ENCODE peak calls at places on chromosomes 6 and 20, in seven cellular contexts. F is fibroblast of the aortic adventitia, S is WERI-Rb-1, U is HCT116, X is H1, L is cardiac muscle cell, D is pancreas. A is an unnamed sample.

GRCh38 chr6:117165921-117166499 is 99.3 kb upstream of the VGLL2 start:
- DNase-seq in F (no peak), X (no peak), U (no peak), L (no peak), S (no peak), D (no peak), A (no peak)

GRCh38 chr6:141252828-141253608 is 879.7 kb upstream of the GJE1 start:
- DNase-seq in F (peak; percentile 35), U (no peak), X (no peak), L (no peak), D (no peak), S (no peak), A (no peak)

GRCh38 chr20:7866279-7866678 is 74.0 kb downstream of the HAO1 start:
- DNase-seq in L (no peak), S (no peak), D (peak; percentile 8), X (no peak), F (no peak), U (no peak), A (no peak)

GRCh38 chr6:131524695-131525336 is 48.2 kb upstream of the ARG1 start:
- DNase-seq in U (no peak), S (no peak), D (no peak), X (no peak), F (no peak), L (no peak), A (no peak)

GRCh38 chr6:74410630-74411029 is 714.6 kb downstream of the CD109 start:
- DNase-seq in S (no peak), D (no peak), L (no peak), F (no peak), U (no peak), X (no peak), A (no peak)

GRCh38 chr20:47392015-47392720 is 35.7 kb upstream of the ZMYND8 start:
- DNase-seq in F (peak; percentile 97), S (no peak), D (no peak), L (no peak), X (no peak), U (peak; percentile 81), A (peak; percentile 79)

GRCh38 chr20:1619861-1620444 is at the start of gene SIRPB1:
- DNase-seq in D (no peak), U (no peak), F (no peak), S (no peak), L (no peak), X (no peak), A (no peak)

GRCh38 chr6:52620906-52621190 is 44.0 kb upstream of the TRAM2 start:
- DNase-seq in U (no peak), L (no peak), D (no peak), X (no peak), F (peak; percentile 28), S (no peak), A (no peak)

GRCh38 chr20:51587145-51587544 is 44.6 kb upstream of the NFATC2 start:
- DNase-seq in F (no peak), D (no peak), S (no peak), L (no peak), X (no peak), U (no peak), A (no peak)

GRCh38 chr6:692858-693736 is at the start of gene EXOC2:
- DNase-seq in U (peak; percentile 47), D (peak; percentile 82), F (peak; percentile 73), L (peak; percentile 93), X (peak; percentile 92), S (peak; percentile 95), A (peak; percentile 88)

GRCh38 chr6:149457316-149457884 is 27.4 kb downstream of the ZC3H12D start:
- DNase-seq in S (no peak), L (no peak), D (no peak), X (no peak), U (no peak), F (no peak), A (no peak)

GRCh38 chr6:113486172-113486571 is 371.0 kb upstream of the MARCKS start:
- DNase-seq in S (no peak), X (no peak), D (no peak), U (no peak), F (no peak), L (no peak), A (no peak)

GRCh38 chr20:55160022-55160421 is 684.6 kb downstream of the DOK5 start:
- DNase-seq in X (no peak), D (no peak), U (no peak), F (no peak), S (no peak), L (no peak), A (no peak)

GRCh38 chr6:108838101-108838717 is 10.0 kb upstream of the ARMC2 start:
- DNase-seq in L (peak; percentile 48), F (peak; percentile 29), U (no peak), S (peak; percentile 65), X (peak; percentile 83), D (no peak), A (peak; percentile 25)

GRCh38 chr6:170260686-170261085 is 30.2 kb downstream of the DLL1 start:
- DNase-seq in X (no peak), S (no peak), U (peak; percentile 21), L (no peak), D (peak; percentile 68), F (no peak), A (no peak)

GRCh38 chr6:163001341-163001740 is 273.6 kb downstream of the PACRG start:
- DNase-seq in S (no peak), D (no peak), F (no peak), U (no peak), X (no peak), L (no peak), A (no peak)

GRCh38 chr6:111623046-111623718 is 17.5 kb upstream of the TRAF3IP2 start:
- DNase-seq in L (no peak), U (no peak), D (no peak), X (no peak), S (no peak), F (no peak), A (peak; percentile 30)

GRCh38 chr6:100538086-100538485 is 73.4 kb upstream of the SIM1 start:
- DNase-seq in F (no peak), X (no peak), D (no peak), S (no peak), L (no peak), U (no peak), A (no peak)

GRCh38 chr6:126033696-126034095 is 47.4 kb downstream of the TRMT11 start:
- DNase-seq in U (no peak), D (no peak), S (peak; percentile 14), X (no peak), L (peak; percentile 82), F (peak; percentile 97), A (peak; percentile 52)

GRCh38 chr20:38674178-38675133 is 49.8 kb upstream of the SLC32A1 start:
- DNase-seq in S (peak; percentile 39), X (peak; percentile 91), D (peak; percentile 9), L (peak; percentile 87), F (peak; percentile 36), U (no peak), A (peak; percentile 91)

GRCh38 chr6:87718662-87719433 is 16.8 kb upstream of the AKIRIN2 start:
- DNase-seq in X (peak; percentile 26), D (no peak), U (no peak), L (no peak), S (no peak), F (peak; percentile 41), A (no peak)

GRCh38 chr6:33737267-33738026 is 9.3 kb downstream of the IP6K3 start:
- DNase-seq in S (no peak), F (no peak), D (peak; percentile 28), U (no peak), X (no peak), L (no peak), A (no peak)

GRCh38 chr20:44470327-44470726 is 5.3 kb upstream of the TTPAL start:
- DNase-seq in S (no peak), D (peak; percentile 62), L (no peak), F (no peak), X (no peak), U (no peak), A (no peak)

GRCh38 chr6:11791354-11792107 is 12.9 kb upstream of the ADTRP start:
- DNase-seq in U (no peak), X (no peak), F (no peak), L (no peak), D (no peak), S (no peak), A (no peak)

GRCh38 chr6:106082735-106083398 is 3.3 kb upstream of the PRDM1 start:
- DNase-seq in U (no peak), D (no peak), F (peak; percentile 72), S (no peak), L (no peak), X (no peak), A (no peak)

GRCh38 chr20:60976139-60976538 is 275.9 kb upstream of the CDH4 start:
- DNase-seq in L (no peak), X (no peak), S (no peak), F (no peak), D (no peak), U (no peak), A (no peak)

GRCh38 chr6:158517581-158517980 is 42.3 kb upstream of the TMEM181 start:
- DNase-seq in X (no peak), U (no peak), L (no peak), F (no peak), D (no peak), S (no peak), A (no peak)
- H3K4me3 ChIP-seq in X (peak overlapping the region; percentile 37), U (no peak overlapping the region), L (no peak overlapping the region), F (no peak overlapping the region), D (no peak overlapping the region), S (no peak overlapping the region), A (no peak overlapping the region)

GRCh38 chr6:46490425-46491200 is 636 bp downstream of the RCAN2 start:
- DNase-seq in D (peak; percentile 21), F (no peak), U (no peak), S (peak; percentile 80), L (peak; percentile 84), X (peak; percentile 82), A (peak; percentile 32)
- TF ChIP-seq CTCF in D (no peak), F (peak; percentile 21), U (no peak), S (peak; percentile 81), L (peak; percentile 14), X (peak; percentile 47), A (peak; percentile 45)

GRCh38 chr20:6123650-6124014 is 802 bp upstream of the FERMT1 start:
- DNase-seq in S (no peak), L (no peak), X (no peak), D (no peak), U (no peak), F (no peak), A (no peak)

GRCh38 chr20:6122873-6123649 is at the start of gene FERMT1:
- DNase-seq in L (peak; percentile 79), U (peak; percentile 78), F (peak; percentile 66), D (peak; percentile 49), X (peak; percentile 82), S (peak; percentile 56), A (peak; percentile 37)

GRCh38 chr20:6122111-6122872 is 538 bp downstream of the FERMT1 start:
- DNase-seq in D (no peak), S (no peak), L (peak; percentile 72), F (peak; percentile 81), U (no peak), X (peak; percentile 52), A (no peak)

GRCh38 chr20:6120491-6120988 is 2.3 kb downstream of the FERMT1 start:
- DNase-seq in L (no peak), X (no peak), F (peak; percentile 18), D (no peak), S (no peak), U (no peak), A (no peak)

GRCh38 chr20:6121504-6121903 is 1.3 kb downstream of the FERMT1 start:
- DNase-seq in F (no peak), D (no peak), U (no peak), L (no peak), S (no peak), X (no peak), A (no peak)
- H3K4me3 ChIP-seq in F (peak overlapping the region; percentile 72), D (no peak overlapping the region), U (peak overlapping the region; percentile 81), L (peak overlapping the region; percentile 24), S (no peak overlapping the region), X (no peak overlapping the region), A (no peak overlapping the region)

GRCh38 chr20:42775037-42775436 is 414.7 kb downstream of the PTPRT start:
- DNase-seq in D (no peak), F (no peak), S (peak; percentile 17), U (no peak), L (no peak), X (no peak), A (no peak)
- TF ChIP-seq CTCF in D (no peak), F (no peak), S (peak; percentile 17), U (no peak), L (no peak), X (no peak), A (no peak)